ENCODE peak calls at places on chromosomes 5 and 9, in six cellular contexts. H is CD8-positive, alpha-beta memory T cell; Q is GM06990; R is CD8-positive, alpha-beta T cell; A is esophagus squamous epithelium; T is K562. X is an unnamed sample.

GRCh38 chr5:133610489-133611356 is 1.6 kb downstream of the FSTL4 start:
- DNase-seq in H (no peak), Q (peak), R (no peak), A (no peak), T (peak), X (peak)

GRCh38 chr5:14980698-14981097 is 109.1 kb upstream of the ANKH start:
- DNase-seq in H (no peak), Q (no peak), R (no peak), A (no peak), T (no peak), X (no peak)

GRCh38 chr5:153901449-153901848 is 137.3 kb downstream of the FAM114A2 start:
- DNase-seq in H (no peak), Q (no peak), R (no peak), A (no peak), T (no peak), X (no peak)

GRCh38 chr5:72845889-72846288 is 29.4 kb downstream of the TNPO1 start:
- DNase-seq in H (no peak), Q (no peak), R (no peak), A (no peak), T (no peak), X (no peak)

GRCh38 chr5:50856720-50857119 is 190.3 kb downstream of the PARP8 start:
- DNase-seq in H (no peak), Q (peak), R (no peak), A (no peak), T (no peak), X (no peak)

GRCh38 chr5:96864922-96865545 is 11.3 kb upstream of the ERAP2 start:
- DNase-seq in H (no peak), Q (no peak), R (no peak), A (no peak), T (no peak), X (no peak)

GRCh38 chr5:158289967-158290366 is 431.0 kb upstream of the CLINT1 start:
- DNase-seq in H (no peak), Q (no peak), R (no peak), A (no peak), T (no peak), X (no peak)

GRCh38 chr9:137055385-137056364 is 1.8 kb upstream of the ENTPD2 start:
- DNase-seq in H (no peak), Q (no peak), R (no peak), A (no peak), T (no peak), X (no peak)

GRCh38 chr5:96489518-96489917 is 56.5 kb upstream of the PCSK1 start:
- DNase-seq in H (no peak), Q (no peak), R (no peak), A (no peak), T (no peak), X (no peak)

GRCh38 chr9:134634190-134634589 is 7.4 kb upstream of the COL5A1 start:
- DNase-seq in H (no peak), Q (no peak), R (no peak), A (no peak), T (no peak), X (no peak)

GRCh38 chr9:36808246-36808645 is 225.8 kb downstream of the PAX5 start:
- DNase-seq in H (no peak), Q (no peak), R (no peak), A (no peak), T (no peak), X (no peak)
- H3K4me3 ChIP-seq in H (no peak), Q (no peak), R (no peak), A (no peak), T (no peak), X (no peak)

GRCh38 chr9:127755558-127756060 is 20.5 kb upstream of the TOR2A start:
- DNase-seq in H (no peak), Q (no peak), R (no peak), A (no peak), T (no peak), X (no peak)

GRCh38 chr9:127754099-127754760 is 19.1 kb upstream of the TOR2A start:
- DNase-seq in H (no peak), Q (no peak), R (no peak), A (no peak), T (peak), X (peak)

GRCh38 chr9:127753556-127753955 is 18.5 kb upstream of the TOR2A start:
- DNase-seq in H (no peak), Q (no peak), R (no peak), A (no peak), T (no peak), X (no peak)

GRCh38 chr9:127756233-127756632 is 21.1 kb upstream of the TOR2A start:
- DNase-seq in H (no peak), Q (no peak), R (no peak), A (no peak), T (no peak), X (no peak)

DNA sequence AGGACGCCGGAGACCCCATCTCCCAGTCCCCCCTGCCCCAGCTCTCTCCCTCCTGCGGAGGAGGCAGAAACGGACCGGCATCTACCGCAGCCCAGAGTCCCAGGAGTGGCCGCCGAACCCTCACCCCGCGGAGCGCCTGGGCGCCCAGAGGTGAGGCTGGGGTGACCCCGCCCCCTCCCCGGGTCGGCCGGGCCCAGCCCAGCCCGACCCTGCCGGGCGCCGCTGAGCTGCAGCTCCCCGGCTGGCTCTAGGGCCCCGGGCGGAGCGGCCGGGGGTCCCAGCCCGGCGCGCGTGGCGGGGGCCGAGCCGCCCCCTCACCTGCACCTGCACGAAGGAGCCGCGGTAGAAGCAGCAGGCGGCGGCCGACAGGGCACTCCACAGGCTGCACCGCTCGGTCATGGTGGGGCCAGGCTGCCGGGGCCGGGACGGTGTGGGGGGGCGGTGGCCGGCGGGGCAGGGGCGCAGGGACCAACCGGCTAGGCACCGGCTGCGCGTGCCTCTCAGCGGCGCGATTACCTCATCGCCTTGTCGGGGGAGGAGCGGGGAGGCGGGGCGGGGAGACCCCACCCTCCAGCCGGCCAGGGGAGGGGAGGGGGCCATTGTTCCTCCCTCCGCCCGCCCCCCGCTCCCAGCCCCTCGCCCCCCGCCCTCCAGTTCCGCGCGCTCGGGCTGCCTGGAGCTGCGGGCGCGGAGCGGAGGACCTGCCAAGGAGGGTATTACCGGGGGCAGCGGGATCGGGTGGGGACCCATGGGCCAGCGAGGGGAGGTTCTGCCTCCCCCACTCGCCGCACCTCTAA is 19.9 kb upstream of the TOR2A start:
- DNase-seq in H (no peak), Q (no peak), R (no peak), A (no peak), T (no peak), X (peak)
- H3K4me3 ChIP-seq in H (no peak), Q (no peak), R (no peak), A (peak), T (no peak), X (peak)

GRCh38 chr5:125151150-125151932 is 404.9 kb upstream of the ZNF608 start:
- DNase-seq in H (no peak), Q (no peak), R (no peak), A (no peak), T (no peak), X (peak)
- H3K4me3 ChIP-seq in H (no peak), Q (no peak), R (no peak), A (no peak), T (no peak), X (no peak)

DNA sequence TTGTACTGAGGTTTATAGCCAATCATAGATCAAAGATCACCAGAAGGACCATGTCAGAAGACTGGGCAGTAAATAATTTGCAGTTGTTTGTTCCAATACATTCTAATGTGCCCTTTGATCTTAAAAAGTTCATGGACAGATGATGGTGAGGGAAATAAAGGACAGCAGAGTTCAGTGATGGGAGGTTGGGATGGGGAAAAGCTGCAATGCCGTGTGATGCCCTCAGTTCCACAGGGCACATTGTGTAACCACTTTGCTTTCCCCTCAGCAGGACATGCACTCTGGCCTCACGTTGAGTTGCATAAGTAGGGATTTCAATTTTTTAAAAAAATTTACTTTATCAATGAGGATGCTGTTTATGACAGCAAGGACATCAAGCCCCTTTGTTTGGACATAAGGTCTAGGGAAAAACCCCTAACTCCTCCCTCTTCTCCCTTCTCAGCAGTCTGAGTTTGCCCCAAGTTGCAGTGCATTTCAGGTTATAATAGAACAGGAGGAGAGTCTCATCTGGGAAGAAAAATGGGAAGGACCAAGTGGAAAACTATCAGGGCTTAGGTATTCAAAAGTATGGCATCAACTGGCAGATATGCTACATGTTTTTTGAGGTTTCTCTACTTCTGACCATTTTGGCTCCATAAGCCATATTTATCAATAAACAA is 83.1 kb upstream of the TMED7 start:
- DNase-seq in H (no peak), Q (no peak), R (no peak), A (no peak), T (no peak), X (no peak)
- H3K4me3 ChIP-seq in H (no peak), Q (no peak), R (no peak), A (no peak), T (no peak), X (no peak)

X was measured in WERI-Rb-1.